ENCODE peak calls at places on chromosomes 7 and 10, in nine cellular contexts. F, P, H, A, R, D, K, B and S are unnamed samples.

GRCh38 chr7:95690367-95690947 is 81.9 kb upstream of the DYNC1I1 start:
- DNase-seq in A (no peak), D (no peak), P (peak; percentile 28), F (peak; percentile 10), R (peak; percentile 16), K (no peak), B (no peak), H (no peak), S (no peak)

GRCh38 chr10:87656431-87657072 is 3.1 kb upstream of the PAPSS2 start:
- DNase-seq in F (peak; percentile 80), A (no peak), P (peak; percentile 18), K (no peak), D (no peak), H (no peak), B (no peak), R (peak; percentile 30), S (no peak)

GRCh38 chr10:21487416-21488180 is 37.9 kb downstream of the SKIDA1 start:
- DNase-seq in R (no peak), F (no peak), H (no peak), B (no peak), A (no peak), P (no peak), D (no peak), K (no peak), S (no peak)

GRCh38 chr7:30548762-30549344 is 44.2 kb upstream of the GGCT start:
- DNase-seq in K (peak; percentile 67), A (peak; percentile 27), R (peak; percentile 75), B (no peak), D (no peak), P (peak; percentile 75), H (peak; percentile 67), F (peak; percentile 44), S (peak; percentile 47)

GRCh38 chr10:32068569-32068968 is 12.3 kb upstream of the KIF5B start:
- DNase-seq in F (no peak), R (peak; percentile 12), B (no peak), P (no peak), K (no peak), D (no peak), H (no peak), A (no peak), S (no peak)

GRCh38 chr7:158390460-158390859 is 197.2 kb downstream of the PTPRN2 start:
- DNase-seq in D (no peak), K (no peak), H (no peak), P (no peak), A (no peak), R (no peak), B (no peak), F (no peak), S (no peak)

GRCh38 chr7:13288516-13288915 is 601.1 kb downstream of the ARL4A start:
- DNase-seq in H (no peak), K (no peak), A (no peak), B (no peak), P (no peak), D (no peak), R (no peak), F (no peak), S (no peak)

GRCh38 chr7:144439717-144440116 is 36.2 kb upstream of the NOBOX start:
- DNase-seq in K (no peak), R (no peak), D (no peak), F (no peak), H (no peak), A (no peak), P (no peak), B (no peak), S (no peak)

GRCh38 chr10:5477948-5478693 is 21.2 kb downstream of the CALML5 start:
- DNase-seq in B (no peak), R (no peak), D (no peak), K (no peak), F (no peak), P (no peak), A (no peak), H (no peak), S (no peak)

GRCh38 chr7:36116347-36117200 is 36.5 kb upstream of the EEPD1 start:
- DNase-seq in P (no peak), K (no peak), F (no peak), D (no peak), H (no peak), R (no peak), A (no peak), B (no peak), S (peak; percentile 18)

GRCh38 chr10:24953350-24954074 is 1.1 kb upstream of the PRTFDC1 start:
- DNase-seq in F (no peak), P (no peak), H (no peak), D (no peak), A (no peak), R (no peak), B (no peak), K (no peak), S (no peak)

GRCh38 chr7:139777304-139777890 is 401 bp downstream of the HIPK2 start:
- DNase-seq in K (no peak), A (no peak), R (no peak), H (peak; percentile 68), P (peak; percentile 54), D (peak; percentile 44), B (no peak), F (peak; percentile 81), S (peak; percentile 30)

GRCh38 chr7:55117286-55117685 is 98.5 kb downstream of the EGFR start:
- DNase-seq in R (no peak), P (no peak), B (no peak), D (no peak), H (no peak), F (no peak), K (no peak), A (no peak), S (no peak)

GRCh38 chr10:60521974-60522405 is 132.3 kb upstream of the ANK3 start:
- DNase-seq in D (no peak), B (no peak), P (peak; percentile 60), F (no peak), R (no peak), A (peak; percentile 18), K (peak; percentile 87), H (no peak), S (peak; percentile 11)

GRCh38 chr7:46054290-46054689 is 133.2 kb upstream of the IGFBP3 start:
- DNase-seq in K (no peak), P (no peak), R (peak; percentile 63), B (no peak), A (no peak), F (no peak), H (no peak), D (no peak), S (no peak)

GRCh38 chr10:127774771-127775559 is 38.0 kb downstream of the FOXI2 start:
- DNase-seq in R (no peak), D (no peak), K (no peak), P (no peak), F (no peak), A (no peak), B (no peak), H (no peak), S (no peak)

GRCh38 chr7:120334475-120334874 is 61.5 kb downstream of the KCND2 start:
- DNase-seq in F (no peak), A (no peak), B (no peak), P (no peak), R (no peak), D (no peak), K (no peak), H (no peak), S (no peak)

GRCh38 chr7:120332433-120332832 is 59.5 kb downstream of the KCND2 start:
- DNase-seq in H (no peak), K (no peak), R (no peak), A (no peak), P (no peak), B (no peak), D (no peak), F (no peak), S (no peak)

GRCh38 chr7:120337308-120337907 is 64.4 kb downstream of the KCND2 start:
- DNase-seq in A (no peak), R (no peak), P (no peak), B (no peak), H (no peak), D (no peak), K (no peak), F (peak; percentile 12), S (no peak)
- TF ChIP-seq CTCF in A (peak; percentile 28), R (peak; percentile 23), P (peak; percentile 50), B (peak; percentile 22), H (no peak), D (no peak), K (peak; percentile 24), F (peak; percentile 14), S (peak; percentile 68)

GRCh38 chr7:116524221-116524608 is 621 bp upstream of the CAV1 start:
- DNase-seq in H (no peak), B (no peak), R (no peak), K (no peak), A (no peak), P (no peak), D (no peak), F (no peak), S (no peak)

GRCh38 chr7:116526897-116527296 is 2.1 kb downstream of the CAV1 start:
- DNase-seq in B (no peak), P (no peak), A (no peak), R (no peak), H (no peak), F (peak; percentile 14), K (no peak), D (no peak), S (no peak)

GRCh38 chr7:116525298-116525912 is 569 bp downstream of the CAV1 start:
- DNase-seq in A (no peak), P (no peak), B (no peak), R (peak; percentile 49), H (peak; percentile 66), D (peak; percentile 31), F (peak; percentile 81), K (no peak), S (peak; percentile 14)

GRCh38 chr7:116525913-116526857 is 1.3 kb downstream of the CAV1 start:
- DNase-seq in B (peak; percentile 11), A (peak; percentile 67), P (peak; percentile 67), D (peak; percentile 50), F (peak; percentile 94), R (peak; percentile 82), H (peak; percentile 89), K (no peak), S (peak; percentile 70)

GRCh38 chr7:116524609-116525297 is at the start of gene CAV1:
- DNase-seq in P (no peak), K (peak; percentile 91), B (peak; percentile 56), D (no peak), A (peak; percentile 79), F (peak; percentile 61), H (peak; percentile 92), R (peak; percentile 93), S (peak; percentile 11)
- TF ChIP-seq CTCF in P (no peak), K (peak; percentile 14), B (peak; percentile 27), D (no peak), A (peak; percentile 20), F (no peak), H (peak; percentile 30), R (peak; percentile 45), S (no peak)

DNA sequence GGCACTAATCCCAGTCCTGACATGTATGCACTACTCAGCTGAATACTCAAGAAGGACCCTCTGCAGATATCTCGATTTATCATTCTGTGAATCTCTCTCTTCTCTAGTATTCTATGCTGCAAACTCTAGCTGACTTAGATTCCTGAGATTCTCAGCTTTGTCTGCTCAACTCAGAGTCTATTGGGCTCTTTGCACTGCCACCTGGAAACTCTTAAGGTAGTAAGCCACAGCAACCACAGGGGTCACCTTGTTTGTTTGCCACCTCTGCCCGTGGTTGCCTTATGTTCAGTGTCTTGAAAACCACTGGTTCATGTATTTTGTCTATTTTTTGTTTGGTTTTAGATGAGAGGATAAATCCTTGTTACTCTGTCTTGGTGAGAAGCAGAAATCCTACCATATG is 72.9 kb downstream of the SP8 start:
- DNase-seq in R (no peak), D (no peak), H (no peak), K (no peak), A (no peak), F (no peak), P (no peak), B (no peak), S (no peak)
- TF ChIP-seq CTCF in R (no peak), D (no peak), H (no peak), K (no peak), A (no peak), F (no peak), P (no peak), B (no peak), S (no peak)

GRCh38 chr10:107409517-107409916 is 245.0 kb upstream of the SORCS1 start:
- DNase-seq in K (no peak), R (no peak), A (no peak), B (no peak), F (peak; percentile 8), H (no peak), P (peak; percentile 19), D (no peak), S (no peak)
- TF ChIP-seq CTCF in K (no peak), R (peak; percentile 29), A (peak; percentile 14), B (no peak), F (peak; percentile 31), H (no peak), P (peak; percentile 46), D (no peak), S (peak; percentile 35)